ENCODE peak calls at places on chromosomes 13 and 19, in nine cellular contexts. I is activated naive CD8-positive, alpha-beta T cell treated with anti-CD3 and anti-CD28 coated beads, Interleukin-2, amount 10 ng/mL, durations not matched to agents 7 days and 5 days; Y is RPMI8226; C is tibial nerve; X is hippocampal formation; V is activated naive CD4-positive, alpha-beta T cell treated with anti-CD3 and anti-CD28 coated beads, Interleukin-2, amount 50 U/mL, for 16 hours; H is heart right ventricle; Z is tibial artery; R is cerebellar nuclear complex. G is an unnamed sample.

GRCh38 chr19:58440556-58440955 is 603 bp upstream of the ZNF132 start:
- DNase-seq in V (no peak), Z (no peak), X (no peak), Y (no peak), H (no peak), I (no peak), C (no peak), R (no peak), G (no peak)

GRCh38 chr13:57627663-57628062 is 3.9 kb upstream of the PCDH17 start:
- DNase-seq in H (no peak), R (no peak), Y (peak; percentile 8), X (peak; percentile 52), I (no peak), C (no peak), V (no peak), Z (no peak), G (peak; percentile 21)

GRCh38 chr19:2053601-2054389 is 2.8 kb upstream of the MKNK2 start:
- DNase-seq in V (no peak), Z (peak; percentile 54), X (no peak), I (no peak), C (no peak), R (no peak), H (peak; percentile 84), Y (no peak), G (no peak)

GRCh38 chr19:2334986-2335846 is 6.7 kb downstream of the SPPL2B start:
- DNase-seq in R (no peak), C (no peak), I (no peak), Z (no peak), H (peak; percentile 7), X (no peak), Y (no peak), V (no peak), G (no peak)

GRCh38 chr13:89951341-89951740 is 1396.1 kb upstream of the MIR17HG start:
- DNase-seq in R (no peak), X (no peak), H (no peak), Z (no peak), Y (no peak), I (no peak), V (no peak), C (no peak), G (no peak)

GRCh38 chr13:109783815-109784589 is 2.4 kb downstream of the IRS2 start:
- DNase-seq in C (no peak), R (no peak), Y (no peak), Z (no peak), H (no peak), X (no peak), V (no peak), I (no peak), G (no peak)

GRCh38 chr13:95437561-95437960 is 115.0 kb upstream of the CLDN10 start:
- DNase-seq in H (no peak), V (no peak), Z (no peak), X (no peak), C (no peak), I (no peak), Y (no peak), R (no peak), G (no peak)

GRCh38 chr19:3071764-3072163 is 9.5 kb upstream of the TLE5 start:
- DNase-seq in V (no peak), H (no peak), C (no peak), Y (no peak), I (no peak), R (no peak), X (no peak), Z (no peak), G (no peak)

GRCh38 chr13:96672016-96672415 is 322.3 kb downstream of the OXGR1 start:
- DNase-seq in Z (no peak), X (no peak), V (no peak), C (no peak), H (no peak), R (no peak), I (no peak), Y (no peak), G (no peak)

GRCh38 chr13:33191425-33192221 is 93.9 kb downstream of the STARD13 start:
- DNase-seq in V (no peak), H (no peak), Y (no peak), C (no peak), I (no peak), X (no peak), R (no peak), Z (no peak), G (no peak)

GRCh38 chr19:13610042-13610691 is 103.9 kb upstream of the CACNA1A start:
- DNase-seq in H (no peak), V (no peak), C (no peak), I (no peak), R (no peak), X (no peak), Z (no peak), Y (peak; percentile 89), G (no peak)

GRCh38 chr13:80612804-80613203 is 271.9 kb upstream of the SPRY2 start:
- DNase-seq in I (no peak), R (no peak), C (no peak), H (no peak), Y (no peak), X (no peak), Z (no peak), V (no peak), G (no peak)

GRCh38 chr19:34574704-34575103 is 93.1 kb downstream of the WTIP start:
- DNase-seq in I (no peak), X (no peak), C (no peak), Z (no peak), R (no peak), V (no peak), H (no peak), Y (peak; percentile 17), G (peak; percentile 24)

GRCh38 chr19:22545751-22546150 is 88.4 kb upstream of the ZNF492 start:
- DNase-seq in I (no peak), V (no peak), C (peak; percentile 57), H (peak; percentile 21), Y (peak; percentile 75), X (peak; percentile 3), R (no peak), Z (peak; percentile 34), G (peak; percentile 42)

GRCh38 chr19:17718988-17719711 is at the start of gene MAP1S:
- DNase-seq in V (peak; percentile 73), X (peak; percentile 30), Y (peak; percentile 70), R (no peak), H (peak; percentile 72), C (no peak), Z (peak; percentile 47), I (peak; percentile 83), G (peak; percentile 52)

GRCh38 chr19:525857-526419 is 5.6 kb upstream of the CDC34 start:
- DNase-seq in V (no peak), X (no peak), C (no peak), Z (no peak), H (no peak), I (no peak), R (no peak), Y (no peak), G (no peak)

GRCh38 chr13:26037302-26037701 is 14.5 kb downstream of the SHISA2 start:
- DNase-seq in R (no peak), I (no peak), H (no peak), Y (peak; percentile 30), X (peak; percentile 59), C (no peak), Z (no peak), V (no peak), G (no peak)

GRCh38 chr13:51562011-51562671 is 22.1 kb upstream of the WDFY2 start:
- DNase-seq in Z (no peak), X (no peak), Y (no peak), R (no peak), I (no peak), H (no peak), C (no peak), V (no peak), G (peak; percentile 46)

GRCh38 chr13:76711515-76712182 is 174.6 kb downstream of the KCTD12 start:
- DNase-seq in C (peak; percentile 49), Y (peak; percentile 10), I (no peak), X (peak; percentile 23), R (no peak), H (no peak), V (no peak), Z (peak; percentile 49), G (no peak)

GRCh38 chr19:43544077-43544476 is 11.1 kb downstream of the ZNF575 start:
- DNase-seq in Z (no peak), C (no peak), R (no peak), I (no peak), X (no peak), V (no peak), H (no peak), Y (no peak), G (no peak)

GRCh38 chr13:101755228-101755887 is 302.9 kb downstream of the ITGBL1 start:
- DNase-seq in Z (no peak), V (no peak), X (no peak), Y (no peak), H (no peak), C (no peak), R (no peak), I (no peak), G (no peak)

GRCh38 chr13:43785166-43785680 is 1.5 kb downstream of the ENOX1 start:
- DNase-seq in Y (no peak), R (no peak), C (no peak), I (no peak), X (no peak), V (no peak), H (no peak), Z (no peak), G (no peak)

GRCh38 chr19:2982983-2983350 is 5.6 kb downstream of the TLE6 start:
- DNase-seq in Y (peak; percentile 51), I (no peak), R (no peak), V (no peak), X (peak; percentile 1), H (peak; percentile 91), C (peak; percentile 86), Z (peak; percentile 96), G (no peak)

GRCh38 chr13:41973247-41973741 is 12.4 kb upstream of the VWA8 start:
- DNase-seq in X (peak; percentile 4), R (no peak), C (no peak), V (no peak), Z (no peak), H (no peak), I (no peak), Y (no peak), G (no peak)

GRCh38 chr19:51294211-51294976 is 17.1 kb upstream of the IGLON5 start:
- DNase-seq in H (no peak), V (no peak), I (no peak), C (no peak), Y (peak; percentile 37), X (no peak), Z (no peak), R (no peak), G (no peak)

GRCh38 chr19:57583104-57583520 is 833 bp upstream of the ZIK1 start:
- DNase-seq in Z (no peak), X (no peak), V (peak; percentile 11), C (no peak), I (no peak), Y (no peak), R (no peak), H (peak; percentile 9), G (no peak)

GRCh38 chr13:80224468-80224867 is 116.5 kb downstream of the SPRY2 start:
- DNase-seq in C (no peak), X (no peak), Z (no peak), I (no peak), R (no peak), V (no peak), H (no peak), Y (no peak), G (no peak)

GRCh38 chr19:12015753-12016116 is 19.7 kb downstream of the ZNF433 start:
- DNase-seq in Y (no peak), I (no peak), H (no peak), V (no peak), C (no peak), R (no peak), X (no peak), Z (no peak), G (no peak)

GRCh38 chr19:10419646-10420443 is 493 bp upstream of the PDE4A start:
- DNase-seq in H (no peak), I (peak; percentile 79), X (no peak), C (no peak), Y (peak; percentile 95), Z (no peak), V (peak; percentile 49), R (no peak), G (peak; percentile 93)

GRCh38 chr13:39956036-39956435 is 300.6 kb downstream of the COG6 start:
- DNase-seq in I (no peak), R (no peak), C (no peak), Y (no peak), X (no peak), H (no peak), Z (no peak), V (peak; percentile 28), G (no peak)

GRCh38 chr13:28059214-28059613 is 41.2 kb downstream of the FLT3 start:
- DNase-seq in R (no peak), I (peak; percentile 29), H (no peak), C (peak; percentile 23), Z (no peak), X (no peak), V (peak; percentile 43), Y (peak; percentile 56), G (peak; percentile 37)